ENCODE peak calls at places on chromosomes 3 and 15, in eight cellular contexts. G, N, K, P, V, E, L and O are unnamed samples.

GRCh38 chr15:74955796-74956647 is 550 bp downstream of the RPP25 start:
- DNase-seq in P (peak), K (peak), G (peak), V (peak), E (peak), L (peak), N (peak), O (no peak)

GRCh38 chr15:82681371-82681770 is 28.3 kb downstream of the AP3B2 start:
- DNase-seq in E (no peak), P (no peak), V (no peak), K (peak), L (no peak), N (no peak), G (no peak), O (no peak)

GRCh38 chr3:185737020-185737419 is 87.8 kb downstream of the IGF2BP2 start:
- DNase-seq in N (no peak), L (no peak), G (no peak), P (no peak), K (no peak), E (no peak), V (no peak), O (no peak)

GRCh38 chr3:133591271-133591742 is 17.8 kb downstream of the CDV3 start:
- DNase-seq in N (no peak), V (no peak), L (no peak), P (no peak), K (no peak), G (no peak), E (no peak), O (no peak)

GRCh38 chr3:128006061-128006470 is 46.2 kb upstream of the SEC61A1 start:
- DNase-seq in N (no peak), G (peak), L (no peak), E (no peak), V (no peak), P (no peak), K (no peak), O (no peak)

GRCh38 chr15:29859981-29860745 is 37.9 kb upstream of the TJP1 start:
- DNase-seq in V (no peak), L (no peak), P (no peak), E (no peak), N (no peak), G (no peak), K (no peak), O (no peak)

GRCh38 chr15:92958105-92958504 is 58.0 kb downstream of the CHD2 start:
- DNase-seq in G (no peak), V (no peak), E (no peak), N (no peak), L (no peak), K (no peak), P (no peak), O (no peak)

GRCh38 chr3:197957775-197958103 is 2.3 kb upstream of the LMLN start:
- DNase-seq in K (no peak), G (no peak), E (no peak), L (no peak), N (no peak), V (no peak), P (no peak), O (no peak)

GRCh38 chr3:53729130-53729529 is 117.1 kb downstream of the CHDH start:
- DNase-seq in L (no peak), P (no peak), N (no peak), E (no peak), K (no peak), V (no peak), G (no peak), O (no peak)

GRCh38 chr3:148992027-148992634 is 791 bp downstream of the GYG1 start:
- DNase-seq in P (peak), K (peak), V (peak), G (peak), E (peak), N (peak), L (peak), O (no peak)

GRCh38 chr3:39812537-39812936 is 3.1 kb downstream of the MYRIP start:
- DNase-seq in L (no peak), G (no peak), E (peak), V (peak), N (no peak), P (no peak), K (no peak), O (no peak)

GRCh38 chr3:158709666-158710083 is 22.6 kb downstream of the RARRES1 start:
- DNase-seq in G (no peak), V (no peak), L (no peak), P (no peak), K (no peak), E (no peak), N (no peak), O (no peak)

GRCh38 chr3:151425640-151426336 is 35.1 kb downstream of the IGSF10 start:
- DNase-seq in P (no peak), G (no peak), N (no peak), V (no peak), E (no peak), K (no peak), L (no peak), O (no peak)
- TF ChIP-seq CTCF in P (no peak), G (peak), N (peak), V (no peak), E (peak), K (no peak), L (peak), O (no peak)

GRCh38 chr3:61858054-61858453 is 296.7 kb downstream of the PTPRG start:
- DNase-seq in G (no peak), N (no peak), P (no peak), V (no peak), L (no peak), K (no peak), E (no peak), O (no peak)
- TF ChIP-seq CTCF in G (peak), N (no peak), P (no peak), V (no peak), L (peak), K (peak), E (no peak), O (peak)

DNA sequence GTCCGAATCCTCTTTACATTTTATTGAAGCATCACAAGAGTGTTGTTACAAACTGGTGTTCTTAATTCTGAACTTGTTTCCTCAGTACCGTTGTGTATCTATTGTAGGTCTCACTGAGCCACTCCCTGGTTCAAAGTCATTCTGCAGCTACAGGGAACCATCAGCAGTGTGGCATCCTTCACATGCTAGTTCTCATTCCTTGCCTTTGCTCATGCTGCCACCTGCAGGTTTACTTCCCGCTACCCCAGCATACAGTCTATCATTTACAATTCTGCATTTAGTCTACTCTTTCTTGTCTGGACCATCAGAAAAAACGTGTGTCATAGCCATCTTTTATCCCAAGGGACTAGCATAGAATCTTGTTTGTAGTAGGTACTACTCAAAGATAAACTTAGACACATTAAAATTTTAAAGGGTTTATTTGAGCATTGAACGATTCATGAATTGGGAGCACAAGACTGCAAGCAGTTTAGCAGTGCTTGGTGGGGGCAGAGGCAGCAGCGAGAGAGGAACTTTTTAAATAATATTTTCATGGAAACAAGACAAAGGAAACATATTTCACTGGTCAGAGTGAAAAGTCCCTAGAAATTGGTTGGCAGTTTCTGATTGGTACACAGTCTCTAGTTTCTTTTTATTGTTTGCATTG is 402.1 kb downstream of the CADM2 start:
- DNase-seq in G (peak), E (peak), L (peak), K (peak), V (peak), P (no peak), N (no peak), O (no peak)
- TF ChIP-seq CTCF in G (peak), E (peak), L (peak), K (peak), V (no peak), P (no peak), N (peak), O (peak)

GRCh38 chr15:51816615-51817014 is 12.8 kb upstream of the TMOD3 start:
- DNase-seq in P (no peak), V (no peak), E (peak), K (no peak), N (no peak), G (no peak), L (no peak), O (no peak)
- TF ChIP-seq CTCF in P (no peak), V (no peak), E (no peak), K (no peak), N (no peak), G (no peak), L (no peak), O (no peak)

DNA sequence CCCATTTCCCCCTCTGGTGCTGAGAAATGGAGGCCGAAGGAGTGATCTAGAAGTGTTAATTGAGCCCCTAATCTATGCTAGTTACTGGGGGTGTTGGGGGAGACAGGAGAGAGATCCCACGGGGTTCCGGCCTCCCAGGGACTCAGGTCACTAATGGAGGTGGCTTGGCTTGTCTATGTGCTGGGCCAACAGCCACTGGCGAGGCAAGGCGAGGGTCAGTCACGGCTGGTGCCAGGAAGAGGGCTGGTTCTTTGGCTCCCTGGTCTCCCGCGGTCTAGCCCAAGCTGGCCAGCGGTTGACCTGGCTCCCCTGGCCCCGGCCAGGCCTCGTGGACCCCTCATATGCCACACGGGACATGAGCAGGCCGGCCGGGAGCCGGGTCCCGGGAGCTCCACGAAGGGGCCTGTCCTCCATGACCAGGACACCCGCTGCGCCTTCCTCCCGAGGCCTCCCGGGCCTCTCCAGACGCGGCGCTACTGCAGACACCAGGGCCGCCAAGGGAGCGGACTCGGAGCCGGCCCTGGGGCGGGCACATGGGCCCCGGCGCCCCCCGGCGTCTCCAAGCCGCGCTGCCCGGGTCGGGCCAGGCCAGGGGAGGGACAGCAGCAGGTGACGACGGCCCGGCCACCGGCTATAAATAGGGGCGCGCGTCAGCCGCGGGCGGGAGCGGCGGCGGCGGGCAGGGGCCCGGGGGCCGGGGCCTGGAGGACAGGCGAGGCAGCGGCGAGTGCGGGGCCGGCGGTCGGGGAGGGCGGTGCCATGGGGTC is at the start of gene ALPK3:
- DNase-seq in K (peak), N (peak), E (no peak), V (peak), G (peak), P (no peak), L (no peak), O (no peak)
- TF ChIP-seq CTCF in K (no peak), N (no peak), E (no peak), V (no peak), G (peak), P (no peak), L (no peak), O (no peak)

GRCh38 chr3:52481819-52482521 is 13.2 kb upstream of the STAB1 start:
- DNase-seq in K (no peak), E (no peak), P (no peak), V (peak), L (no peak), N (no peak), G (peak), O (no peak)
- TF ChIP-seq CTCF in K (no peak), E (no peak), P (no peak), V (peak), L (peak), N (peak), G (peak), O (peak)